ENCODE peak calls at places on chromosome 22, in ten cellular contexts. One of them, this sample, is unnamed.

GRCh38 chr22:30196141-30196866 is 50.3 kb downstream of the LIF start:
- DNase-seq in stimulated activated CD4-positive, alpha-beta T cell treated with anti-CD3 and anti-CD28 coated beads, Interleukin-12 subunit alpha, Interleukin-12 subunit beta, amount 100 ng/mL, for 4 hours: peak
- DNase-seq in GM20000: peak
- DNase-seq in tibial artery: peak
- DNase-seq in cerebellum: no peak
- DNase-seq in stomach: peak
- DNase-seq in activated T-cell treated with anti-CD3 and anti-CD28 coated beads, Interleukin-2, amount 50 U/mL, for 48 hours: peak
- DNase-seq in stimulated activated naive CD8-positive, alpha-beta T cell treated with anti-CD3 and anti-CD28 coated beads, Interleukin-15, amount 100 ng/mL, for 72 hours: peak
- DNase-seq in T-helper 9 cell: no peak
- DNase-seq in substantia nigra: no peak
- DNase-seq in this sample: peak

GRCh38 chr22:22520667-22521602 is 865 bp upstream of the ZNF280A start:
- DNase-seq in stimulated activated CD4-positive, alpha-beta T cell treated with anti-CD3 and anti-CD28 coated beads, Interleukin-12 subunit alpha, Interleukin-12 subunit beta, amount 100 ng/mL, for 4 hours: no peak
- DNase-seq in GM20000: no peak
- DNase-seq in tibial artery: no peak
- DNase-seq in cerebellum: no peak
- DNase-seq in stomach: no peak
- DNase-seq in activated T-cell treated with anti-CD3 and anti-CD28 coated beads, Interleukin-2, amount 50 U/mL, for 48 hours: no peak
- DNase-seq in stimulated activated naive CD8-positive, alpha-beta T cell treated with anti-CD3 and anti-CD28 coated beads, Interleukin-15, amount 100 ng/mL, for 72 hours: no peak
- DNase-seq in T-helper 9 cell: no peak
- DNase-seq in substantia nigra: no peak
- DNase-seq in this sample: peak

GRCh38 chr22:30414525-30415047 is 11.0 kb upstream of the MTFP1 start:
- DNase-seq in stimulated activated CD4-positive, alpha-beta T cell treated with anti-CD3 and anti-CD28 coated beads, Interleukin-12 subunit alpha, Interleukin-12 subunit beta, amount 100 ng/mL, for 4 hours: no peak
- DNase-seq in GM20000: no peak
- DNase-seq in tibial artery: no peak
- DNase-seq in cerebellum: no peak
- DNase-seq in stomach: no peak
- DNase-seq in activated T-cell treated with anti-CD3 and anti-CD28 coated beads, Interleukin-2, amount 50 U/mL, for 48 hours: no peak
- DNase-seq in stimulated activated naive CD8-positive, alpha-beta T cell treated with anti-CD3 and anti-CD28 coated beads, Interleukin-15, amount 100 ng/mL, for 72 hours: no peak
- DNase-seq in T-helper 9 cell: no peak
- DNase-seq in substantia nigra: no peak
- DNase-seq in this sample: no peak

GRCh38 chr22:46522743-46523300 is 14.6 kb downstream of the CELSR1 start:
- DNase-seq in stimulated activated CD4-positive, alpha-beta T cell treated with anti-CD3 and anti-CD28 coated beads, Interleukin-12 subunit alpha, Interleukin-12 subunit beta, amount 100 ng/mL, for 4 hours: no peak
- DNase-seq in GM20000: no peak
- DNase-seq in tibial artery: no peak
- DNase-seq in cerebellum: no peak
- DNase-seq in stomach: no peak
- DNase-seq in activated T-cell treated with anti-CD3 and anti-CD28 coated beads, Interleukin-2, amount 50 U/mL, for 48 hours: no peak
- DNase-seq in stimulated activated naive CD8-positive, alpha-beta T cell treated with anti-CD3 and anti-CD28 coated beads, Interleukin-15, amount 100 ng/mL, for 72 hours: no peak
- DNase-seq in T-helper 9 cell: no peak
- DNase-seq in substantia nigra: no peak
- DNase-seq in this sample: no peak

GRCh38 chr22:37618072-37618656 is 9.5 kb downstream of the GGA1 start:
- DNase-seq in stimulated activated CD4-positive, alpha-beta T cell treated with anti-CD3 and anti-CD28 coated beads, Interleukin-12 subunit alpha, Interleukin-12 subunit beta, amount 100 ng/mL, for 4 hours: no peak
- DNase-seq in GM20000: no peak
- DNase-seq in tibial artery: no peak
- DNase-seq in cerebellum: no peak
- DNase-seq in stomach: no peak
- DNase-seq in activated T-cell treated with anti-CD3 and anti-CD28 coated beads, Interleukin-2, amount 50 U/mL, for 48 hours: no peak
- DNase-seq in stimulated activated naive CD8-positive, alpha-beta T cell treated with anti-CD3 and anti-CD28 coated beads, Interleukin-15, amount 100 ng/mL, for 72 hours: no peak
- DNase-seq in T-helper 9 cell: no peak
- DNase-seq in substantia nigra: no peak
- DNase-seq in this sample: no peak

GRCh38 chr22:29793396-29793795 is 26.2 kb downstream of the UQCR10 start:
- DNase-seq in stimulated activated CD4-positive, alpha-beta T cell treated with anti-CD3 and anti-CD28 coated beads, Interleukin-12 subunit alpha, Interleukin-12 subunit beta, amount 100 ng/mL, for 4 hours: no peak
- DNase-seq in GM20000: no peak
- DNase-seq in tibial artery: no peak
- DNase-seq in cerebellum: no peak
- DNase-seq in stomach: no peak
- DNase-seq in activated T-cell treated with anti-CD3 and anti-CD28 coated beads, Interleukin-2, amount 50 U/mL, for 48 hours: no peak
- DNase-seq in stimulated activated naive CD8-positive, alpha-beta T cell treated with anti-CD3 and anti-CD28 coated beads, Interleukin-15, amount 100 ng/mL, for 72 hours: no peak
- DNase-seq in T-helper 9 cell: no peak
- DNase-seq in substantia nigra: no peak
- DNase-seq in this sample: no peak

GRCh38 chr22:29873943-29874342 is 9.0 kb upstream of the MTMR3 start:
- DNase-seq in stimulated activated CD4-positive, alpha-beta T cell treated with anti-CD3 and anti-CD28 coated beads, Interleukin-12 subunit alpha, Interleukin-12 subunit beta, amount 100 ng/mL, for 4 hours: no peak
- DNase-seq in GM20000: no peak
- DNase-seq in tibial artery: no peak
- DNase-seq in cerebellum: no peak
- DNase-seq in stomach: no peak
- DNase-seq in activated T-cell treated with anti-CD3 and anti-CD28 coated beads, Interleukin-2, amount 50 U/mL, for 48 hours: no peak
- DNase-seq in stimulated activated naive CD8-positive, alpha-beta T cell treated with anti-CD3 and anti-CD28 coated beads, Interleukin-15, amount 100 ng/mL, for 72 hours: no peak
- DNase-seq in T-helper 9 cell: no peak
- DNase-seq in substantia nigra: no peak
- DNase-seq in this sample: peak

GRCh38 chr22:48644997-48645396 is 1182.7 kb downstream of the BRD1 start:
- DNase-seq in stimulated activated CD4-positive, alpha-beta T cell treated with anti-CD3 and anti-CD28 coated beads, Interleukin-12 subunit alpha, Interleukin-12 subunit beta, amount 100 ng/mL, for 4 hours: no peak
- DNase-seq in GM20000: no peak
- DNase-seq in tibial artery: no peak
- DNase-seq in cerebellum: no peak
- DNase-seq in stomach: no peak
- DNase-seq in activated T-cell treated with anti-CD3 and anti-CD28 coated beads, Interleukin-2, amount 50 U/mL, for 48 hours: no peak
- DNase-seq in stimulated activated naive CD8-positive, alpha-beta T cell treated with anti-CD3 and anti-CD28 coated beads, Interleukin-15, amount 100 ng/mL, for 72 hours: no peak
- DNase-seq in T-helper 9 cell: no peak
- DNase-seq in substantia nigra: no peak
- DNase-seq in this sample: no peak

GRCh38 chr22:42451499-42452145 is 19.4 kb upstream of the NFAM1 start:
- DNase-seq in stimulated activated CD4-positive, alpha-beta T cell treated with anti-CD3 and anti-CD28 coated beads, Interleukin-12 subunit alpha, Interleukin-12 subunit beta, amount 100 ng/mL, for 4 hours: no peak
- DNase-seq in GM20000: no peak
- DNase-seq in tibial artery: no peak
- DNase-seq in cerebellum: no peak
- DNase-seq in stomach: no peak
- DNase-seq in activated T-cell treated with anti-CD3 and anti-CD28 coated beads, Interleukin-2, amount 50 U/mL, for 48 hours: no peak
- DNase-seq in stimulated activated naive CD8-positive, alpha-beta T cell treated with anti-CD3 and anti-CD28 coated beads, Interleukin-15, amount 100 ng/mL, for 72 hours: no peak
- DNase-seq in T-helper 9 cell: no peak
- DNase-seq in substantia nigra: no peak
- DNase-seq in this sample: no peak

This sample was measured in RPMI7951.